ENCODE peak calls at places on chromosomes 12 and 14, in five cellular contexts. Z is activated CD8-positive, alpha-beta memory T cell treated with anti-CD3 and anti-CD28 coated beads for 48 hours; E is epithelial cell of esophagus; J is NCI-H460; X is lung. K is an unnamed sample.

GRCh38 chr14:77973246-77973645 is 173.3 kb downstream of the ADCK1 start:
- DNase-seq in Z (no peak), E (no peak), J (no peak), X (no peak), K (no peak)

GRCh38 chr14:74029136-74029535 is 10.0 kb downstream of the BBOF1 start:
- DNase-seq in Z (no peak), E (peak; percentile 72), J (no peak), X (no peak), K (no peak)

GRCh38 chr12:132886529-132887477 is 602 bp downstream of the CHFR start:
- DNase-seq in Z (no peak), E (peak; percentile 9), J (no peak), X (peak; percentile 29), K (no peak)

GRCh38 chr12:96219700-96220206 is 25.6 kb downstream of the ELK3 start:
- DNase-seq in Z (no peak), E (peak; percentile 100), J (peak; percentile 61), X (peak; percentile 87), K (peak; percentile 53)

GRCh38 chr12:124698211-124698997 is 131.0 kb upstream of the NCOR2 start:
- DNase-seq in Z (no peak), E (no peak), J (no peak), X (no peak), K (no peak)

GRCh38 chr14:53957739-53958138 is 1.1 kb upstream of the BMP4 start:
- DNase-seq in Z (no peak), E (no peak), J (no peak), X (no peak), K (no peak)

GRCh38 chr12:121505513-121505912 is 75.3 kb downstream of the KDM2B start:
- DNase-seq in Z (no peak), E (no peak), J (no peak), X (no peak), K (no peak)

GRCh38 chr12:69904761-69905160 is 79.7 kb downstream of the MYRFL start:
- DNase-seq in Z (no peak), E (no peak), J (no peak), X (no peak), K (no peak)

GRCh38 chr12:19847294-19848059 is 408.2 kb downstream of the AEBP2 start:
- DNase-seq in Z (no peak), E (no peak), J (no peak), X (no peak), K (no peak)

GRCh38 chr14:74886001-74886400 is 4.3 kb downstream of the DLST start:
- DNase-seq in Z (no peak), E (peak; percentile 76), J (no peak), X (no peak), K (no peak)

K was measured in H1.